ENCODE peak calls at places on chromosome 6, in four cellular contexts. D is Peyer's patch, B is PC-3, M is sigmoid colon. Y is an unnamed sample. For H3K4me1, the result is how much of the 10 kb centered on the place peaks cover.

GRCh38 chr6:6811151-6812002 is 222.9 kb downstream of the LY86 start:
- DNase-seq in D (peak), B (peak), M (no peak), Y (no peak)

GRCh38 chr6:32081168-32081624 is 27.9 kb downstream of the TNXB start:
- DNase-seq in D (peak), B (peak), M (peak), Y (peak)

GRCh38 chr6:72554203-72554564 is 67.7 kb upstream of the KCNQ5 start:
- DNase-seq in D (no peak), B (peak), M (no peak), Y (no peak)

GRCh38 chr6:79719248-79719975 is 88.3 kb downstream of the SH3BGRL2 start:
- DNase-seq in D (no peak), B (peak), M (no peak), Y (no peak)

GRCh38 chr6:91660893-91661292 is 1074.0 kb upstream of the MAP3K7 start:
- DNase-seq in D (no peak), B (no peak), M (no peak), Y (no peak)

GRCh38 chr6:145187491-145188206 is 547.7 kb downstream of the EPM2A start:
- DNase-seq in D (no peak), B (no peak), M (no peak), Y (no peak)

GRCh38 chr6:28948782-28949486 is 25.1 kb upstream of the TRIM27 start:
- DNase-seq in D (no peak), B (peak), M (no peak), Y (no peak)

GRCh38 chr6:13488015-13488895 is 855 bp upstream of the GFOD1 start:
- DNase-seq in D (peak), B (no peak), M (peak), Y (peak)

GRCh38 chr6:73983367-73983766 is 287.4 kb downstream of the CD109 start:
- DNase-seq in D (no peak), B (no peak), M (no peak), Y (no peak)

GRCh38 chr6:89853068-89853467 is 23.4 kb downstream of the CASP8AP2 start:
- DNase-seq in D (no peak), B (no peak), M (no peak), Y (no peak)

GRCh38 chr6:163457637-163458561 is 43.4 kb downstream of the QKI start:
- DNase-seq in D (no peak), B (peak), M (no peak), Y (peak)

GRCh38 chr6:70180904-70181599 is 121.8 kb downstream of the COL9A1 start:
- DNase-seq in D (no peak), B (peak), M (no peak), Y (no peak)

GRCh38 chr6:52574709-52575489 is 2.0 kb downstream of the TRAM2 start:
- DNase-seq in D (peak), B (no peak), M (peak), Y (peak)

GRCh38 chr6:111985202-111985731 is 68.6 kb upstream of the CCN6 start:
- DNase-seq in D (no peak), B (peak), M (no peak), Y (no peak)

GRCh38 chr6:135877666-135878065 is 26.2 kb downstream of the PDE7B start:
- DNase-seq in D (no peak), B (no peak), M (no peak), Y (no peak)
- H3K4me1 ChIP-seq in D (under half), B (under half), M (under half), Y (under half)

GRCh38 chr6:157964139-157964538 is 17.5 kb upstream of the SYNJ2 start:
- DNase-seq in D (no peak), B (no peak), M (no peak), Y (no peak)

GRCh38 chr6:157966990-157967389 is 14.7 kb upstream of the SYNJ2 start:
- DNase-seq in D (no peak), B (no peak), M (peak), Y (no peak)

GRCh38 chr6:157965387-157965786 is 16.3 kb upstream of the SYNJ2 start:
- DNase-seq in D (no peak), B (no peak), M (no peak), Y (no peak)

GRCh38 chr6:157967486-157967885 is 14.2 kb upstream of the SYNJ2 start:
- DNase-seq in D (no peak), B (no peak), M (peak), Y (no peak)

GRCh38 chr6:157966597-157966977 is 15.1 kb upstream of the SYNJ2 start:
- DNase-seq in D (no peak), B (no peak), M (peak), Y (no peak)
- H3K4me3 ChIP-seq in D (no peak), B (no peak), M (no peak), Y (no peak)

GRCh38 chr6:33746036-33746600 is 587 bp downstream of the IP6K3 start:
- DNase-seq in D (no peak), B (no peak), M (peak), Y (peak)
- H3K4me1 ChIP-seq in D (under half), B (under half), M (under half), Y (under half)

GRCh38 chr6:43097098-43097489 is 21.0 kb downstream of the PTK7 start:
- DNase-seq in D (no peak), B (peak), M (no peak), Y (no peak)
- H3K4me3 ChIP-seq in D (no peak), B (peak), M (no peak), Y (no peak)

Y was measured in tibial artery.